ENCODE peak calls at places on chromosomes 12 and 14, in nine cellular contexts. B, R, E, T, W, L, Q, A and V are unnamed samples.

GRCh38 chr14:104373855-104374717 is 205.5 kb upstream of the C14orf180 start:
- DNase-seq in R (no peak), B (no peak), E (no peak), Q (no peak), T (peak; percentile 38), L (no peak), W (no peak), A (no peak), V (no peak)

GRCh38 chr14:56808314-56809201 is 1.7 kb downstream of the OTX2 start:
- DNase-seq in W (no peak), Q (no peak), E (no peak), B (no peak), T (no peak), R (no peak), A (no peak), L (no peak), V (no peak)

GRCh38 chr12:111274820-111275219 is 94.1 kb downstream of the PHETA1 start:
- DNase-seq in W (no peak), B (no peak), E (no peak), R (no peak), A (no peak), L (no peak), Q (no peak), T (no peak), V (peak; percentile 25)

GRCh38 chr12:64098709-64099354 is 123.3 kb downstream of the KICS2 start:
- DNase-seq in Q (no peak), T (no peak), A (no peak), L (no peak), W (no peak), E (peak; percentile 63), B (peak; percentile 85), R (no peak), V (peak; percentile 27)

GRCh38 chr14:29311983-29312382 is 545.4 kb downstream of the FOXG1 start:
- DNase-seq in W (no peak), Q (peak; percentile 68), T (no peak), R (no peak), L (no peak), B (no peak), A (no peak), E (no peak), V (peak; percentile 12)

GRCh38 chr14:101184104-101184455 is 280.6 kb upstream of the RTL1 start:
- DNase-seq in R (no peak), E (no peak), B (no peak), A (no peak), Q (no peak), W (no peak), T (no peak), L (no peak), V (no peak)

GRCh38 chr12:123233505-123234299 is 466 bp downstream of the MTRFR start:
- DNase-seq in T (no peak), E (no peak), R (no peak), W (no peak), B (peak; percentile 17), A (no peak), Q (no peak), L (no peak), V (no peak)

GRCh38 chr12:66495709-66496108 is 183.2 kb downstream of the GRIP1 start:
- DNase-seq in Q (no peak), B (no peak), A (no peak), W (no peak), R (no peak), T (no peak), L (no peak), E (no peak), V (no peak)

GRCh38 chr12:92295523-92295922 is 149.9 kb upstream of the BTG1 start:
- DNase-seq in T (no peak), Q (peak; percentile 71), L (no peak), W (no peak), R (no peak), E (no peak), A (no peak), B (peak; percentile 10), V (peak; percentile 47)

GRCh38 chr12:51904951-51905471 is 2.3 kb upstream of the ACVRL1 start:
- DNase-seq in W (no peak), R (no peak), B (peak; percentile 55), T (peak; percentile 70), Q (peak; percentile 67), L (no peak), A (no peak), E (no peak), V (peak; percentile 78)

GRCh38 chr14:54975856-54976255 is 51.0 kb downstream of the WDHD1 start:
- DNase-seq in L (no peak), E (no peak), A (no peak), W (no peak), T (no peak), B (peak; percentile 42), Q (no peak), R (no peak), V (no peak)